ENCODE peak calls at places on chromosomes 7 and 10, in eight cellular contexts. V is hypothalamus; A is psoas muscle; D is activated B cell treated with CpG ODN at 0.5 μM for 24 hours; B is choroid plexus epithelial cell; O is foreskin fibroblast; Y is activated naive CD4-positive, alpha-beta T cell; N is fibroblast of mammary gland. H is an unnamed sample.

GRCh38 chr10:2173328-2173727 is 436.0 kb upstream of the ADARB2 start:
- DNase-seq in V (no peak), A (no peak), D (no peak), B (no peak), O (no peak), Y (no peak), N (no peak), H (no peak)

GRCh38 chr10:50551894-50552293 is 71.9 kb downstream of the SGMS1 start:
- DNase-seq in V (no peak), A (no peak), D (no peak), B (no peak), O (no peak), Y (no peak), N (no peak), H (no peak)

GRCh38 chr10:79234391-79235318 is 112.6 kb upstream of the PPIF start:
- DNase-seq in V (no peak), A (no peak), D (no peak), B (peak; percentile 39), O (peak; percentile 42), Y (no peak), N (peak; percentile 30), H (no peak)

GRCh38 chr7:21869785-21870402 is 75.8 kb downstream of the CDCA7L start:
- DNase-seq in V (no peak), A (no peak), D (no peak), B (peak; percentile 70), O (peak; percentile 16), Y (no peak), N (no peak), H (no peak)

GRCh38 chr10:124886195-124886594 is 55.7 kb upstream of the ZRANB1 start:
- DNase-seq in V (no peak), A (no peak), D (no peak), B (peak; percentile 10), O (peak; percentile 23), Y (no peak), N (no peak), H (no peak)

GRCh38 chr10:38118072-38118807 is 24.1 kb downstream of the ZNF37A start:
- DNase-seq in V (no peak), A (no peak), D (no peak), B (peak; percentile 51), O (no peak), Y (no peak), N (peak; percentile 54), H (peak; percentile 19)

GRCh38 chr10:72309290-72310240 is 35.8 kb downstream of the DDIT4 start:
- DNase-seq in V (no peak), A (peak; percentile 70), D (no peak), B (no peak), O (peak; percentile 79), Y (no peak), N (peak; percentile 60), H (no peak)

GRCh38 chr10:13340626-13341370 is 7.3 kb downstream of the SEPHS1 start:
- DNase-seq in V (no peak), A (no peak), D (no peak), B (no peak), O (peak; percentile 47), Y (no peak), N (no peak), H (no peak)

GRCh38 chr10:132407243-132407746 is 10.3 kb downstream of the PWWP2B start:
- DNase-seq in V (no peak), A (peak; percentile 49), D (no peak), B (no peak), O (no peak), Y (no peak), N (no peak), H (no peak)

GRCh38 chr10:70602665-70603438 is at the start of gene PRF1:
- DNase-seq in V (no peak), A (no peak), D (no peak), B (no peak), O (no peak), Y (peak; percentile 64), N (no peak), H (no peak)

GRCh38 chr7:33886100-33886623 is 19.2 kb upstream of the BMPER start:
- DNase-seq in V (no peak), A (no peak), D (no peak), B (peak; percentile 42), O (peak; percentile 38), Y (no peak), N (peak; percentile 51), H (peak; percentile 39)

GRCh38 chr10:58734116-58734515 is 221.4 kb downstream of the BICC1 start:
- DNase-seq in V (no peak), A (no peak), D (no peak), B (no peak), O (peak; percentile 34), Y (no peak), N (peak; percentile 40), H (no peak)

GRCh38 chr7:2082357-2083038 is 150.2 kb downstream of the MAD1L1 start:
- DNase-seq in V (no peak), A (peak; percentile 54), D (no peak), B (peak; percentile 84), O (peak; percentile 95), Y (no peak), N (peak; percentile 90), H (no peak)

GRCh38 chr10:101569838-101570763 is 18.0 kb downstream of the POLL start:
- DNase-seq in V (peak; percentile 40), A (peak; percentile 80), D (peak; percentile 83), B (peak; percentile 68), O (peak; percentile 87), Y (peak; percentile 61), N (peak; percentile 53), H (peak; percentile 81)

GRCh38 chr7:106570948-106571418 is 90.0 kb downstream of the CCDC71L start:
- DNase-seq in V (no peak), A (no peak), D (no peak), B (peak; percentile 16), O (no peak), Y (no peak), N (no peak), H (no peak)

GRCh38 chr10:122682522-122682921 is 17.1 kb downstream of the C10orf120 start:
- DNase-seq in V (no peak), A (no peak), D (no peak), B (no peak), O (no peak), Y (no peak), N (no peak), H (no peak)

GRCh38 chr10:61628875-61629513 is 33.7 kb upstream of the CABCOCO1 start:
- DNase-seq in V (no peak), A (no peak), D (no peak), B (peak; percentile 97), O (peak; percentile 92), Y (no peak), N (peak; percentile 97), H (peak; percentile 87)

GRCh38 chr10:23341004-23341403 is 3.6 kb downstream of the C10orf67 start:
- DNase-seq in V (no peak), A (no peak), D (no peak), B (peak; percentile 16), O (peak; percentile 54), Y (no peak), N (peak; percentile 26), H (no peak)

GRCh38 chr7:29337628-29338116 is 143.1 kb downstream of the CHN2 start:
- DNase-seq in V (no peak), A (no peak), D (no peak), B (peak; percentile 60), O (no peak), Y (no peak), N (no peak), H (no peak)

GRCh38 chr7:27179030-27179429 is 4.9 kb upstream of the HOXA10 start:
- DNase-seq in V (no peak), A (no peak), D (no peak), B (no peak), O (no peak), Y (no peak), N (no peak), H (no peak)

H was measured in ACHN.